ENCODE peak calls at places on chromosomes 2 and 18, in four cellular contexts. K is heart right ventricle; A is stimulated activated naive CD8-positive, alpha-beta T cell treated with anti-CD3 and anti-CD28 coated beads, Interleukin-15, amount 100 ng/mL, for 72 hours; R is left lung. V is an unnamed sample.

GRCh38 chr2:152453129-152453642 is 118.2 kb downstream of the FMNL2 start:
- ATAC-seq in K (no peak), A (no peak), R (no peak), V (no peak)

GRCh38 chr2:232341739-232342126 is 36.8 kb upstream of the ALPP start:
- ATAC-seq in K (no peak), A (no peak), R (no peak), V (no peak)

GRCh38 chr18:12993439-12993838 is 2.3 kb downstream of the CEP192 start:
- ATAC-seq in K (no peak), A (no peak), R (no peak), V (no peak)

GRCh38 chr2:120638450-120638849 is 97.2 kb upstream of the GLI2 start:
- ATAC-seq in K (no peak), A (no peak), R (no peak), V (no peak)

GRCh38 chr2:187989925-187990623 is 301.6 kb upstream of the GULP1 start:
- ATAC-seq in K (peak), A (peak), R (no peak), V (no peak)

GRCh38 chr2:111032721-111033532 is 87.8 kb upstream of the BCL2L11 start:
- ATAC-seq in K (no peak), A (peak), R (peak), V (no peak)

GRCh38 chr18:3250237-3251107 is 2.9 kb downstream of the MYL12A start:
- ATAC-seq in K (peak), A (no peak), R (no peak), V (no peak)

GRCh38 chr18:46321954-46322353 is 217.8 kb downstream of the HAUS1 start:
- ATAC-seq in K (no peak), A (no peak), R (no peak), V (no peak)

GRCh38 chr18:79393181-79393598 is 2.5 kb upstream of the NFATC1 start:
- ATAC-seq in K (peak), A (no peak), R (peak), V (no peak)

GRCh38 chr2:73202156-73203054 is at the start of gene NOTO:
- ATAC-seq in K (peak), A (peak), R (peak), V (no peak)

GRCh38 chr2:233979748-233980147 is 62.6 kb downstream of the TRPM8 start:
- ATAC-seq in K (no peak), A (peak), R (no peak), V (no peak)

GRCh38 chr18:51370996-51371395 is 173.5 kb upstream of the MEX3C start:
- ATAC-seq in K (peak), A (no peak), R (no peak), V (no peak)

GRCh38 chr2:66575625-66576371 is 140.9 kb downstream of the MEIS1 start:
- ATAC-seq in K (peak), A (peak), R (peak), V (no peak)

GRCh38 chr2:68396093-68396492 is 31.0 kb downstream of the PLEK start:
- ATAC-seq in K (no peak), A (no peak), R (no peak), V (no peak)

GRCh38 chr2:213420829-213421385 is 136.6 kb downstream of the SPAG16 start:
- ATAC-seq in K (no peak), A (peak), R (no peak), V (peak)

GRCh38 chr2:172429351-172429968 is 2.1 kb downstream of the ITGA6 start:
- ATAC-seq in K (no peak), A (no peak), R (no peak), V (no peak)

GRCh38 chr18:50722311-50722710 is 97.5 kb downstream of the MRO start:
- ATAC-seq in K (no peak), A (no peak), R (no peak), V (peak)

GRCh38 chr2:144520718-144521487 is 984 bp upstream of the ZEB2 start:
- ATAC-seq in K (peak), A (no peak), R (peak), V (no peak)

GRCh38 chr18:57802166-57802868 is 798 bp downstream of the ATP8B1 start:
- ATAC-seq in K (peak), A (peak), R (peak), V (peak)

GRCh38 chr2:190746971-190747761 is 98.3 kb downstream of the NAB1 start:
- ATAC-seq in K (no peak), A (no peak), R (no peak), V (no peak)